ENCODE peak calls at places on chromosomes 5 and 9, in four cellular contexts. J is esophagus muscularis mucosa, K is PC-9, T is lower lobe of right lung. V is an unnamed sample.
A peak's percentile ranks its signal among the peaks of the same experiment; 100 is the strongest.

GRCh38 chr9:137049544-137050449 is 3.8 kb upstream of the NPDC1 start:
- DNase-seq in J (no peak), T (no peak), K (no peak), V (no peak)

GRCh38 chr5:410911-411517 is 32.0 kb upstream of the EXOC3 start:
- DNase-seq in J (no peak), T (no peak), K (no peak), V (no peak)

GRCh38 chr9:94827584-94828304 is 101.2 kb downstream of the AOPEP start:
- DNase-seq in J (peak; percentile 86), K (no peak), T (no peak), V (no peak)

GRCh38 chr9:69223605-69224004 is 49.5 kb downstream of the TJP2 start:
- DNase-seq in K (peak; percentile 55), T (no peak), J (no peak), V (no peak)

GRCh38 chr5:78792342-78793055 is 143.9 kb upstream of the LHFPL2 start:
- DNase-seq in J (no peak), T (no peak), K (peak; percentile 61), V (no peak)

GRCh38 chr5:76714771-76715483 is 999 bp upstream of the F2R start:
- DNase-seq in T (no peak), J (no peak), K (no peak), V (no peak)

GRCh38 chr5:158769079-158769478 is 330.6 kb downstream of the EBF1 start:
- DNase-seq in J (no peak), K (no peak), T (no peak), V (no peak)

GRCh38 chr5:75461679-75462078 is 49.8 kb downstream of the CERT1 start:
- DNase-seq in T (no peak), K (no peak), J (no peak), V (no peak)

GRCh38 chr5:113278976-113279375 is 155.8 kb downstream of the TSSK1B start:
- DNase-seq in K (no peak), J (no peak), T (no peak), V (no peak)

GRCh38 chr5:113280541-113280940 is 154.2 kb downstream of the TSSK1B start:
- DNase-seq in K (no peak), T (no peak), J (no peak), V (no peak)

GRCh38 chr5:113282470-113282869 is 152.3 kb downstream of the TSSK1B start:
- DNase-seq in K (no peak), J (no peak), T (no peak), V (no peak)

GRCh38 chr5:113283558-113283957 is 151.2 kb downstream of the TSSK1B start:
- DNase-seq in J (no peak), K (no peak), T (no peak), V (no peak)

GRCh38 chr5:113281194-113281593 is 153.6 kb downstream of the TSSK1B start:
- DNase-seq in K (no peak), T (no peak), J (no peak), V (no peak)
- H3K4me1 ChIP-seq in K (no peaks in the 10 kb centered on the region), T (no peaks in the 10 kb centered on the region), J (peaks cover 25% of the 10 kb centered on the region), V (no peaks in the 10 kb centered on the region)

DNA sequence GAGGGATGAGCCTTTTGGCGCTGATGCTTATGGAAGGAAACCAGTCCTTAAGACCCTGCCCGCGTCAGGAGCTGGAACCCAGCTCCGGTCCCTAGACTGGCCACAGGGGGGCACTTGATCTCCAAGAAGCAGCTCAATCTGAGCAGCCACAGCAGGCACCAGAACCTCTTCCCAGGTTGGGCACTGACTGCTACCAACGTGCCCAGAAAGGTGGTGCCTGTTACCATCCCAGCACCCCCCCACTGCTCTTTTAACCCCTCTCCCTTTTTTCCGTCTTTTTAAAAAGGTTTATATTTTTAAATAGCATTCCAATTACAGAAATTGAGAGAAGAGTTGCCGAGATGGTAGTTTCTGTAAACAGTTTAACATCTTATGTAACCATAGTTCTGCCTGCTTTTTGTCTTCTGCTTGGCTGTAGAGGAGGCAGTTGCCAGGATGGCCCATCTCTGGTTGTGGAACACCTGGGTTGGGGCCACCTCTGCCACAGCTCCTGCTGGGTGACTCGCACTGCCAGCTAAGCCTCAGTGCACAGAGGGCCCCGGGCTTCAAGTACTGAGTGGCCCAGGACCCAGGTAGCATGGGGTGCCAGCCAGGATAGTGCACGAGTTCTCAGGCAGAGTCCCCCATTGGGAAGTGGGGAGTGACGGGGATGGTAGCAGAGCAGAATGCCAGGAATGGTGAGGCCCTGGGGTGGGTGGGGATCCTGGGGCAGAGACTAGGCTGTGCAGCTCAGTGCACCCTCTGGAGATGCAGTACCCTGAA is 62.8 kb downstream of the PFDN1 start:
- DNase-seq in K (no peak), J (no peak), T (peak; percentile 66), V (peak; percentile 87)
- H3K27ac ChIP-seq in K (no peak overlapping the region), J (peak overlapping the region; percentile 79), T (no peak overlapping the region), V (no peak overlapping the region)

GRCh38 chr5:174242573-174242972 is 197.1 kb downstream of the NSG2 start:
- DNase-seq in T (no peak), K (no peak), J (peak; percentile 85), V (no peak)
- H3K4me1 ChIP-seq in T (no peaks in the 10 kb centered on the region), K (no peaks in the 10 kb centered on the region), J (no peaks in the 10 kb centered on the region), V (no peaks in the 10 kb centered on the region)

GRCh38 chr5:155676967-155677366 is 650.0 kb upstream of the SGCD start:
- DNase-seq in J (no peak), K (no peak), T (no peak), V (no peak)

GRCh38 chr5:155679530-155679929 is 647.4 kb upstream of the SGCD start:
- DNase-seq in T (no peak), J (no peak), K (peak; percentile 35), V (no peak)

DNA sequence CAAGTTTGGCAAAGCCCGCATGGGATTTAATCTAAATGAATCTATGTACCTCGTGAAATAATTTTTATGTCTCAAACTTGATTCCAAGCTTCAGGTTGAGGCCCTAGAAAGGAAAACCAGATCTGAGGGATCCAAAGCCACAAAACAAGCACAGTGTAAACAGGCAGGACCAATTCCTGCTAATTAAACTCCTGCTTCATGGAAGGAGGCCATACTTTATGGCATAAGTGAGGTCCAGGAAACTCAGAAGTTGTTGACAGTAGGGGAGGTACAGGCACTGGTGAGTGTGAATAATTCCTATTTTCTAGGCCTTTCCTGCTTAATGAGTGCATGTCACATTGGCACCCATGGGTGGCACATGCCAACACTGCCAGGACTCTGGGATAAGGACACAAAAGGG is 648.6 kb upstream of the SGCD start:
- DNase-seq in J (no peak), T (no peak), K (no peak), V (no peak)
- H3K27ac ChIP-seq in J (no peak overlapping the region), T (no peak overlapping the region), K (no peak overlapping the region), V (no peak overlapping the region)

GRCh38 chr5:135246605-135246922 is 152.5 kb downstream of the MACROH2A1 start:
- DNase-seq in T (no peak), J (peak; percentile 64), K (no peak), V (no peak)

GRCh38 chr5:135248801-135249231 is 150.2 kb downstream of the MACROH2A1 start:
- DNase-seq in T (no peak), K (no peak), J (peak; percentile 80), V (peak; percentile 19)

GRCh38 chr5:135249658-135250057 is 149.4 kb downstream of the MACROH2A1 start:
- DNase-seq in K (no peak), J (peak; percentile 70), T (no peak), V (no peak)

GRCh38 chr5:135245521-135246499 is 153.2 kb downstream of the MACROH2A1 start:
- DNase-seq in K (peak; percentile 78), J (peak; percentile 83), T (no peak), V (peak; percentile 51)

DNA sequence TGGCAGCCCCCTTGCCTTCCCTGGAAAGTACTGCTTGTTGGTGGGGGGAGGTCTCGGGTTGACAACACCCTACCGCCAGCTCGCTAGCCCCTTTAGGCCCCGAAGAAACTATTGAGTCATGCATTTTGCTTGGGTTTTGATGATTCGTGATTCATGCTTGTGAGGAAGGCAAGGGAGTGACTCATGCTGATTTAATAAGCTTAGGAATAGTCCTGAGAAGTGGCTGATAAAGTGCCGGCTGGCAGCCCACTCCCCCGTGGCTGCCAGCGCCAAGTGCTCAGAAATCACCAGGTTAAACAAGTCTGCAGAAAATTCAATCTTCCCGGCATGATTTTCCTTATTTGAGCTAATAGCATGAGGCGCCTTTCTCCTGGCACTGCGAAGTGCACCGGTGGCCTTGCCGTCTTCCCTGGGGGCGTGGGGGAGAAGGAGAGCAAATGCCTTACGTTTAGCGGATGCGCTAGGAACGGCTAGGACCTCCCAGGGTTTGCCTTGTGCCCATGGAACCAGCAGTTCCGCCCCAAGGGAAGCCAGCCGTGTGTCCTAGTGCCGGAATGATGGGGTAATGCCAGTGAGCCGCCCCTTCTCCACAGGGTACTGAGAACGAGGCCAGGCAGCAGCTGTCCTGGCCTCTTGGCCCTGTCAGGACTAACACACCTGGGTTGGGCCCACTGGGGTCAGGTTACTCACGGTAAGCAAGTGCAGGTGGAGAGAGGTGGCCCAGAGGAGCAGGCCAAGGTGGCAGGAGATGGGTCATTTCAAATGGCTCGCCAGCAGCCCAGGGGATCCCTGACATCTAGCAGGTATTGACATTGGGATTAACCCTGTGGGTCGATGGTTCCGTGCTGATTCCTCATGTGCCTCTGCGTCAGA is 151.9 kb downstream of the MACROH2A1 start:
- DNase-seq in T (no peak), K (peak; percentile 90), J (peak; percentile 90), V (no peak)
- H3K4me1 ChIP-seq in T (peaks cover 27% of the 10 kb centered on the region), K (peaks cover 37% of the 10 kb centered on the region), J (peaks cover 63% of the 10 kb centered on the region), V (no peaks in the 10 kb centered on the region)

DNA sequence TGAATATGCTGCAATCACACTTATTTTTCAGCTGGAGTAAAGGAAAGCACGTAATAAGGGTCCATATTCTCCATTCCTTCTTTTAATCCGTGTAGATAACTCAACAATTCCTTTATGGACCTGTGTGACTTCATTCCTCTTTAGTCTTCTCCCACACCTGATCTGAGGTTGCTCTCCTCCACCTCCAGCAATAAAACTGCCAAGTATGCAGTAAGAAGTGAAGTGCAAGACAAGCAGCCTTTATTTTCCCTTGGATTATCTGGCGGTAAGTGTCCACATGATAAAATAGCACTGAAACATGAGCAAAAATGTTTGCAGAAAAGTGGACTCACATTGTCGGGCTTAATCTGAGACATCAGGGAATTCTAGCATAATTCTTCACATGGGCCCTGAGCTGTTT is 13.8 kb downstream of the DEPDC1B start:
- DNase-seq in J (no peak), T (no peak), K (no peak), V (no peak)
- H3K27ac ChIP-seq in J (no peak overlapping the region), T (no peak overlapping the region), K (no peak overlapping the region), V (no peak overlapping the region)

DNA sequence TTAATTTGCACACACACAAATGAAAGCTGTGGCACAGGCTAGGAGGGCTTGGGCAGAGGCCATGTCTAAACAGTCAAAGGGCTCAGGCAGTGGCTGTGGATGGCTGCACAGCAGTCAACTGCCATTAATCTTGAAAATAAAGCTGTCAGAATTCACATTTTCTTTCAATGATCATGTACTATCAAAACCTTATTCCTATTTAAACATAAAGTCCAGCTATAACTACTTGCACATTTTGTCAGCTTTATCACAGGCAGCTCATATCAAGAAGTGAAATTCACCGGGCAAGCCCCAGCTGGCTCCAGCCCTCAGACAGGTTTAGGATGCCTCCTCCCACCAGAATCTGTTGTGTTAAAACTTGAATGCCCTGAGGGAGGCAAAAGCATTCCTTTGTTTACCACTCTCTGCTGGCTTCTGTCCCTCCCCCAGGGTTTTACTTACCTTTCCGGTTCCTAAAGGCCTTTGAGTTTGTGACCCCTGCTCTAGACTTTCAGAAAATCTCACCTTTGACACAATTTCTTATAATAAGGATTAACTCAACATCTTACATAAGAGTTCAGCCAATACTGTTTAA is 54.9 kb upstream of the GRAMD2B start:
- DNase-seq in T (no peak), K (peak; percentile 83), J (no peak), V (no peak)
- H3K4me1 ChIP-seq in T (peaks cover 4% of the 10 kb centered on the region), K (peaks cover 67% of the 10 kb centered on the region), J (peaks cover 12% of the 10 kb centered on the region), V (peaks cover 2% of the 10 kb centered on the region)

V was measured in aorta.